ENCODE peak calls at places on chromosomes 13 and 19, in nine cellular contexts. One of them, this sample, is unnamed.

GRCh38 chr13:35292329-35292728 is 184.2 kb downstream of the MAB21L1 start:
- DNase-seq in A549: no peak
- DNase-seq in IMR-90: no peak
- DNase-seq in upper lobe of left lung: no peak
- DNase-seq in adrenal gland: no peak
- DNase-seq in uterus: no peak
- DNase-seq in ovary: no peak
- DNase-seq in tibial nerve: no peak
- DNase-seq in spleen: no peak
- DNase-seq in this sample: no peak

GRCh38 chr19:3852614-3853254 is 16.1 kb downstream of the ZFR2 start:
- DNase-seq in A549: peak
- DNase-seq in IMR-90: peak
- DNase-seq in upper lobe of left lung: no peak
- DNase-seq in adrenal gland: no peak
- DNase-seq in uterus: no peak
- DNase-seq in ovary: no peak
- DNase-seq in tibial nerve: no peak
- DNase-seq in spleen: no peak
- DNase-seq in this sample: no peak

GRCh38 chr13:45055198-45055901 is 65.0 kb upstream of the GTF2F2 start:
- DNase-seq in A549: peak
- DNase-seq in IMR-90: peak
- DNase-seq in upper lobe of left lung: no peak
- DNase-seq in adrenal gland: no peak
- DNase-seq in uterus: peak
- DNase-seq in ovary: no peak
- DNase-seq in tibial nerve: no peak
- DNase-seq in spleen: no peak
- DNase-seq in this sample: no peak

GRCh38 chr13:39840201-39840600 is 184.7 kb downstream of the COG6 start:
- DNase-seq in A549: no peak
- DNase-seq in IMR-90: no peak
- DNase-seq in upper lobe of left lung: no peak
- DNase-seq in adrenal gland: no peak
- DNase-seq in uterus: no peak
- DNase-seq in ovary: no peak
- DNase-seq in tibial nerve: peak
- DNase-seq in spleen: no peak
- DNase-seq in this sample: peak

GRCh38 chr19:3556423-3556977 is 886 bp downstream of the MFSD12 start:
- DNase-seq in A549: no peak
- DNase-seq in IMR-90: no peak
- DNase-seq in upper lobe of left lung: no peak
- DNase-seq in adrenal gland: no peak
- DNase-seq in uterus: no peak
- DNase-seq in ovary: no peak
- DNase-seq in tibial nerve: no peak
- DNase-seq in spleen: peak
- DNase-seq in this sample: no peak

GRCh38 chr13:46571941-46572340 is 19.0 kb downstream of the LRCH1 start:
- DNase-seq in A549: no peak
- DNase-seq in IMR-90: no peak
- DNase-seq in upper lobe of left lung: no peak
- DNase-seq in adrenal gland: no peak
- DNase-seq in uterus: no peak
- DNase-seq in ovary: no peak
- DNase-seq in tibial nerve: no peak
- DNase-seq in spleen: no peak
- DNase-seq in this sample: no peak

GRCh38 chr19:18587962-18588610 is 512 bp upstream of the REX1BD start:
- DNase-seq in A549: no peak
- DNase-seq in IMR-90: no peak
- DNase-seq in upper lobe of left lung: no peak
- DNase-seq in adrenal gland: no peak
- DNase-seq in uterus: no peak
- DNase-seq in ovary: no peak
- DNase-seq in tibial nerve: no peak
- DNase-seq in spleen: no peak
- DNase-seq in this sample: no peak

GRCh38 chr19:34990578-34991192 is 9.4 kb upstream of the GRAMD1A start:
- DNase-seq in A549: no peak
- DNase-seq in IMR-90: no peak
- DNase-seq in upper lobe of left lung: no peak
- DNase-seq in adrenal gland: no peak
- DNase-seq in uterus: no peak
- DNase-seq in ovary: no peak
- DNase-seq in tibial nerve: no peak
- DNase-seq in spleen: no peak
- DNase-seq in this sample: no peak

GRCh38 chr13:97459215-97459772 is 25.3 kb downstream of the RAP2A start:
- DNase-seq in A549: no peak
- DNase-seq in IMR-90: no peak
- DNase-seq in upper lobe of left lung: no peak
- DNase-seq in adrenal gland: no peak
- DNase-seq in uterus: no peak
- DNase-seq in ovary: no peak
- DNase-seq in tibial nerve: no peak
- DNase-seq in spleen: no peak
- DNase-seq in this sample: no peak

GRCh38 chr19:4083677-4084546 is 17.2 kb upstream of the ZBTB7A start:
- DNase-seq in A549: no peak
- DNase-seq in IMR-90: no peak
- DNase-seq in upper lobe of left lung: peak
- DNase-seq in adrenal gland: no peak
- DNase-seq in uterus: no peak
- DNase-seq in ovary: peak
- DNase-seq in tibial nerve: no peak
- DNase-seq in spleen: peak
- DNase-seq in this sample: no peak

GRCh38 chr13:99501952-99502310 is 659 bp downstream of the TM9SF2 start:
- DNase-seq in A549: no peak
- DNase-seq in IMR-90: peak
- DNase-seq in upper lobe of left lung: peak
- DNase-seq in adrenal gland: peak
- DNase-seq in uterus: no peak
- DNase-seq in ovary: no peak
- DNase-seq in tibial nerve: no peak
- DNase-seq in spleen: no peak
- DNase-seq in this sample: no peak

GRCh38 chr13:81012031-81012430 is 671.1 kb upstream of the SPRY2 start:
- DNase-seq in A549: no peak
- DNase-seq in IMR-90: no peak
- DNase-seq in upper lobe of left lung: no peak
- DNase-seq in adrenal gland: no peak
- DNase-seq in uterus: no peak
- DNase-seq in ovary: no peak
- DNase-seq in tibial nerve: no peak
- DNase-seq in spleen: no peak
- DNase-seq in this sample: no peak

GRCh38 chr19:9132422-9132821 is 5.7 kb upstream of the OR7G3 start:
- DNase-seq in A549: no peak
- DNase-seq in IMR-90: no peak
- DNase-seq in upper lobe of left lung: no peak
- DNase-seq in adrenal gland: no peak
- DNase-seq in uterus: no peak
- DNase-seq in ovary: no peak
- DNase-seq in tibial nerve: no peak
- DNase-seq in spleen: no peak
- DNase-seq in this sample: no peak

GRCh38 chr19:55189424-55189823 is 9.3 kb upstream of the SYT5 start:
- DNase-seq in A549: peak
- DNase-seq in IMR-90: peak
- DNase-seq in upper lobe of left lung: peak
- DNase-seq in adrenal gland: peak
- DNase-seq in uterus: peak
- DNase-seq in ovary: no peak
- DNase-seq in tibial nerve: no peak
- DNase-seq in spleen: no peak
- DNase-seq in this sample: no peak

GRCh38 chr19:18060472-18060871 is 26.3 kb downstream of the IL12RB1 start:
- DNase-seq in A549: no peak
- DNase-seq in IMR-90: no peak
- DNase-seq in upper lobe of left lung: no peak
- DNase-seq in adrenal gland: no peak
- DNase-seq in uterus: no peak
- DNase-seq in ovary: no peak
- DNase-seq in tibial nerve: no peak
- DNase-seq in spleen: no peak
- DNase-seq in this sample: no peak

GRCh38 chr13:80141114-80141849 is 199.6 kb downstream of the SPRY2 start:
- DNase-seq in A549: no peak
- DNase-seq in IMR-90: peak
- DNase-seq in upper lobe of left lung: peak
- DNase-seq in adrenal gland: peak
- DNase-seq in uterus: peak
- DNase-seq in ovary: peak
- DNase-seq in tibial nerve: no peak
- DNase-seq in spleen: no peak
- DNase-seq in this sample: no peak

GRCh38 chr13:24668955-24669354 is 11.3 kb upstream of the ATP12A start:
- DNase-seq in A549: no peak
- DNase-seq in IMR-90: no peak
- DNase-seq in upper lobe of left lung: peak
- DNase-seq in adrenal gland: no peak
- DNase-seq in uterus: no peak
- DNase-seq in ovary: no peak
- DNase-seq in tibial nerve: no peak
- DNase-seq in spleen: no peak
- DNase-seq in this sample: no peak

GRCh38 chr19:41796362-41796761 is at the start of gene CEACAM3:
- DNase-seq in A549: no peak
- DNase-seq in IMR-90: no peak
- DNase-seq in upper lobe of left lung: no peak
- DNase-seq in adrenal gland: no peak
- DNase-seq in uterus: no peak
- DNase-seq in ovary: no peak
- DNase-seq in tibial nerve: no peak
- DNase-seq in spleen: no peak
- DNase-seq in this sample: no peak

GRCh38 chr19:41801031-41801430 is 4.6 kb downstream of the CEACAM3 start:
- DNase-seq in A549: no peak
- DNase-seq in IMR-90: no peak
- DNase-seq in upper lobe of left lung: no peak
- DNase-seq in adrenal gland: no peak
- DNase-seq in uterus: no peak
- DNase-seq in ovary: no peak
- DNase-seq in tibial nerve: no peak
- DNase-seq in spleen: no peak
- DNase-seq in this sample: no peak

GRCh38 chr19:41802770-41803169 is 6.4 kb downstream of the CEACAM3 start:
- DNase-seq in A549: no peak
- DNase-seq in IMR-90: no peak
- DNase-seq in upper lobe of left lung: no peak
- DNase-seq in adrenal gland: no peak
- DNase-seq in uterus: no peak
- DNase-seq in ovary: no peak
- DNase-seq in tibial nerve: no peak
- DNase-seq in spleen: no peak
- DNase-seq in this sample: no peak

GRCh38 chr19:41801682-41802317 is 5.4 kb downstream of the CEACAM3 start:
- DNase-seq in A549: no peak
- DNase-seq in IMR-90: no peak
- DNase-seq in upper lobe of left lung: no peak
- DNase-seq in adrenal gland: no peak
- DNase-seq in uterus: no peak
- DNase-seq in ovary: no peak
- DNase-seq in tibial nerve: no peak
- DNase-seq in spleen: no peak
- DNase-seq in this sample: no peak

GRCh38 chr19:41799444-41800000 is 3.1 kb downstream of the CEACAM3 start:
- DNase-seq in A549: no peak
- DNase-seq in IMR-90: no peak
- DNase-seq in upper lobe of left lung: no peak
- DNase-seq in adrenal gland: no peak
- DNase-seq in uterus: no peak
- DNase-seq in ovary: no peak
- DNase-seq in tibial nerve: no peak
- DNase-seq in spleen: no peak
- DNase-seq in this sample: no peak
- H3K4me3 ChIP-seq in A549: no peak
- H3K4me3 ChIP-seq in IMR-90: no peak
- H3K4me3 ChIP-seq in upper lobe of left lung: no peak
- H3K4me3 ChIP-seq in adrenal gland: no peak
- H3K4me3 ChIP-seq in uterus: no peak
- H3K4me3 ChIP-seq in ovary: no peak
- H3K4me3 ChIP-seq in tibial nerve: no peak
- H3K4me3 ChIP-seq in spleen: peak
- H3K4me3 ChIP-seq in this sample: no peak

DNA sequence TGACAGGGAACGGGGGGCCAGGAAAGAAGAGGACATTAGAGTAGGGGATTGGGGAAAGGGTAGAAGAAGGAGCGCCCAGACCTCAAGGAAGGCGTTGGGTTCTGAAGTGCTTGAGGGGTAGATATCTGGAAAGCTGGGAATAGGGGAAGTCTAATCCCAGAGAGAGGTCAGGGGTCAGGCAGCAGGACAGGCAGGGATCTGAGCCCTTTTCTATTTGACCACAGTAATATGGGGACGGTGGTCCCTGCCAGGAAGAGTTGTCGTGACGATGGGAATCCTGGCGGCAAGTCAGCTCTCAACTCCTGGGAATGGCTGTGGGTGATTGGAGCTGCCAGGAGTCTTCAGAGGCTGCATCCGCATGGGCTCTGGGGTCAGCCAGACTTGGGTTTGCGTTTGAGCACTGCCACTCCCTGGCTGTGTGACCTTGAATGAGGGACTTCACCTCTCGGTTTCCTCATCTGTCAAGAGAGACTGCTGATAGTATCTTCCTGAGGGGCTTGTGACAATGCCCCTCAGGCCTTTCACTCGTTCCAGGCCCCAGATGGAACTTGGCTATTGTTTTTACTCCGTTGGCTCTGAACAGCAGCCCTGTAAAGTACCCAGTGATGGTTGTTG is 1.3 kb downstream of the AP2A1 start:
- DNase-seq in A549: no peak
- DNase-seq in IMR-90: no peak
- DNase-seq in upper lobe of left lung: no peak
- DNase-seq in adrenal gland: no peak
- DNase-seq in uterus: no peak
- DNase-seq in ovary: no peak
- DNase-seq in tibial nerve: no peak
- DNase-seq in spleen: no peak
- DNase-seq in this sample: no peak
- TF ChIP-seq POLR2A in A549: no peak
- TF ChIP-seq POLR2A in IMR-90: no peak
- TF ChIP-seq POLR2A in upper lobe of left lung: no peak
- TF ChIP-seq POLR2A in adrenal gland: no peak
- TF ChIP-seq POLR2A in uterus: no peak
- TF ChIP-seq POLR2A in ovary: no peak
- TF ChIP-seq POLR2A in tibial nerve: no peak
- TF ChIP-seq POLR2A in spleen: no peak
- TF ChIP-seq POLR2A in this sample: no peak

GRCh38 chr13:67736646-67737420 is 506.7 kb upstream of the PCDH9 start:
- DNase-seq in A549: peak
- DNase-seq in IMR-90: peak
- DNase-seq in upper lobe of left lung: no peak
- DNase-seq in adrenal gland: no peak
- DNase-seq in uterus: no peak
- DNase-seq in ovary: no peak
- DNase-seq in tibial nerve: no peak
- DNase-seq in spleen: no peak
- DNase-seq in this sample: no peak
- TF ChIP-seq CTCF in A549: peak
- TF ChIP-seq CTCF in IMR-90: peak
- TF ChIP-seq CTCF in upper lobe of left lung: no peak
- TF ChIP-seq CTCF in adrenal gland: peak
- TF ChIP-seq CTCF in uterus: no peak
- TF ChIP-seq CTCF in ovary: no peak
- TF ChIP-seq CTCF in tibial nerve: no peak
- TF ChIP-seq CTCF in spleen: no peak
- TF ChIP-seq CTCF in this sample: no peak

GRCh38 chr13:51191743-51192142 is 30.5 kb upstream of the FAM124A start:
- DNase-seq in A549: no peak
- DNase-seq in IMR-90: no peak
- DNase-seq in upper lobe of left lung: no peak
- DNase-seq in adrenal gland: no peak
- DNase-seq in uterus: no peak
- DNase-seq in ovary: no peak
- DNase-seq in tibial nerve: no peak
- DNase-seq in spleen: no peak
- DNase-seq in this sample: no peak
- H3K4me3 ChIP-seq in A549: no peak
- H3K4me3 ChIP-seq in IMR-90: no peak
- H3K4me3 ChIP-seq in upper lobe of left lung: no peak
- H3K4me3 ChIP-seq in adrenal gland: no peak
- H3K4me3 ChIP-seq in uterus: no peak
- H3K4me3 ChIP-seq in ovary: no peak
- H3K4me3 ChIP-seq in tibial nerve: no peak
- H3K4me3 ChIP-seq in spleen: no peak
- H3K4me3 ChIP-seq in this sample: no peak